ENCODE peak calls at places on chromosome 18, in four cellular contexts. S is activated CD8-positive, alpha-beta memory T cell treated with anti-CD3 and anti-CD28 coated beads for 48 hours; Y is upper lobe of right lung; L is GM18507. U is an unnamed sample.

GRCh38 chr18:25298853-25299274 is 53.1 kb downstream of the ZNF521 start:
- DNase-seq in L (no peak), Y (no peak), S (no peak), U (no peak)

GRCh38 chr18:48227206-48227605 is 182.0 kb downstream of the ZBTB7C start:
- DNase-seq in L (no peak), S (no peak), Y (no peak), U (no peak)

GRCh38 chr18:55243852-55244251 is 284.6 kb upstream of the CCDC68 start:
- DNase-seq in L (no peak), S (no peak), Y (no peak), U (no peak)

GRCh38 chr18:60686142-60686541 is 313.6 kb upstream of the MC4R start:
- DNase-seq in S (no peak), L (no peak), Y (no peak), U (no peak)

GRCh38 chr18:40738321-40738880 is 1216.6 kb upstream of the PIK3C3 start:
- DNase-seq in S (no peak), Y (no peak), L (no peak), U (no peak)

GRCh38 chr18:79476918-79477685 is 81.4 kb downstream of the NFATC1 start:
- DNase-seq in Y (peak; percentile 32), S (no peak), L (no peak), U (no peak)

GRCh38 chr18:49742563-49743295 is 70.6 kb downstream of the ACAA2 start:
- DNase-seq in Y (no peak), L (no peak), S (no peak), U (no peak)

GRCh38 chr18:76471593-76471992 is 23.4 kb downstream of the ZNF516 start:
- DNase-seq in S (no peak), Y (no peak), L (no peak), U (no peak)

GRCh38 chr18:39205565-39205964 is 1640.0 kb upstream of the CELF4 start:
- DNase-seq in L (no peak), S (no peak), Y (no peak), U (no peak)

GRCh38 chr18:43692291-43692690 is 415.0 kb upstream of the SYT4 start:
- DNase-seq in Y (no peak), L (no peak), S (no peak), U (no peak)

GRCh38 chr18:76274470-76275289 is 220.4 kb downstream of the ZNF516 start:
- DNase-seq in Y (no peak), S (no peak), L (no peak), U (no peak)

GRCh38 chr18:67805261-67805660 is 288.7 kb upstream of the DSEL start:
- DNase-seq in Y (no peak), S (no peak), L (no peak), U (no peak)

GRCh38 chr18:27400001-27400400 is 214.9 kb upstream of the CHST9 start:
- DNase-seq in Y (no peak), L (no peak), S (no peak), U (no peak)

GRCh38 chr18:12476955-12477354 is 69.2 kb downstream of the PRELID3A start:
- DNase-seq in L (no peak), Y (no peak), S (no peak), U (no peak)

GRCh38 chr18:67433971-67434370 is 82.5 kb downstream of the DSEL start:
- DNase-seq in S (no peak), Y (no peak), L (no peak), U (no peak)

GRCh38 chr18:8966819-8967218 is 135.7 kb upstream of the NDUFV2 start:
- DNase-seq in Y (no peak), S (no peak), L (no peak), U (no peak)

GRCh38 chr18:8478166-8478967 is 130.9 kb upstream of the RAB12 start:
- DNase-seq in S (peak; percentile 45), L (peak; percentile 48), Y (peak; percentile 81), U (peak; percentile 65)

GRCh38 chr18:11873670-11874340 is 22.6 kb downstream of the CHMP1B start:
- DNase-seq in L (no peak), S (no peak), Y (no peak), U (no peak)

GRCh38 chr18:30334781-30335180 is 707.8 kb downstream of the DSC3 start:
- DNase-seq in Y (no peak), S (no peak), L (no peak), U (no peak)

GRCh38 chr18:54557958-54558357 is 33.1 kb upstream of the DYNAP start:
- DNase-seq in L (no peak), S (no peak), Y (no peak), U (no peak)

GRCh38 chr18:11482271-11482670 is 127.1 kb upstream of the SLC35G4 start:
- DNase-seq in L (no peak), Y (no peak), S (no peak), U (no peak)

GRCh38 chr18:64710105-64710861 is 561.4 kb upstream of the LINC00305 start:
- DNase-seq in Y (no peak), L (no peak), S (no peak), U (no peak)

GRCh38 chr18:76621184-76621583 is 126.1 kb upstream of the ZNF516 start:
- DNase-seq in S (no peak), L (no peak), Y (no peak), U (no peak)

GRCh38 chr18:9951022-9951859 is 37.4 kb downstream of the VAPA start:
- DNase-seq in L (no peak), Y (no peak), S (no peak), U (no peak)

GRCh38 chr18:79576686-79577351 is 102.8 kb upstream of the CTDP1 start:
- DNase-seq in Y (peak; percentile 71), S (no peak), L (no peak), U (no peak)

GRCh38 chr18:73043231-73044000 is 175.6 kb upstream of the NETO1 start:
- DNase-seq in S (no peak), Y (no peak), L (no peak), U (no peak)

GRCh38 chr18:51149605-51150429 is 47.7 kb downstream of the MEX3C start:
- DNase-seq in Y (no peak), S (no peak), L (no peak), U (no peak)

GRCh38 chr18:63823516-63824219 is 48.5 kb downstream of the SERPINB7 start:
- DNase-seq in S (no peak), L (no peak), Y (no peak), U (no peak)